ENCODE peak calls at places on chromosomes 16 and 17, in seven cellular contexts. R is transverse colon, Q is lower lobe of right lung, P is fibroblast of lung, V is psoas muscle, E is upper lobe of right lung, B is A549. G is an unnamed sample.

GRCh38 chr17:13869301-13869700 is 200.0 kb upstream of the COX10 start:
- DNase-seq in R (no peak), Q (no peak), P (peak; percentile 15), V (no peak), E (no peak), B (no peak), G (no peak)

GRCh38 chr16:67170168-67170947 is at the start of gene NOL3:
- DNase-seq in R (peak; percentile 88), Q (peak; percentile 88), P (peak; percentile 89), V (peak; percentile 95), E (peak; percentile 94), B (peak; percentile 89), G (peak; percentile 99)

GRCh38 chr17:78040561-78041400 is 82.3 kb downstream of the TNRC6C start:
- DNase-seq in R (peak; percentile 41), Q (peak; percentile 76), P (peak; percentile 65), V (peak; percentile 88), E (peak; percentile 85), B (peak; percentile 66), G (peak; percentile 89)

GRCh38 chr17:30954046-30954805 is 16.6 kb upstream of the RNF135 start:
- DNase-seq in R (no peak), Q (peak; percentile 67), P (no peak), V (peak; percentile 30), E (peak; percentile 59), B (no peak), G (peak; percentile 90)

GRCh38 chr17:77750427-77751043 is 208.0 kb upstream of the TNRC6C start:
- DNase-seq in R (no peak), Q (no peak), P (no peak), V (no peak), E (peak; percentile 16), B (no peak), G (no peak)

GRCh38 chr16:22813223-22813945 is 578 bp upstream of the HS3ST2 start:
- DNase-seq in R (peak; percentile 32), Q (peak; percentile 51), P (peak; percentile 2), V (peak; percentile 49), E (peak; percentile 67), B (no peak), G (peak; percentile 93)

GRCh38 chr17:40107266-40107980 is 7.0 kb upstream of the NR1D1 start:
- DNase-seq in R (no peak), Q (no peak), P (no peak), V (no peak), E (no peak), B (no peak), G (peak; percentile 14)

GRCh38 chr16:84138824-84139627 is 6.0 kb downstream of the HSDL1 start:
- DNase-seq in R (no peak), Q (peak; percentile 60), P (peak; percentile 54), V (peak; percentile 71), E (no peak), B (no peak), G (no peak)

GRCh38 chr16:77882359-77882758 is 94.0 kb downstream of the VAT1L start:
- DNase-seq in R (no peak), Q (no peak), P (no peak), V (no peak), E (no peak), B (no peak), G (no peak)

GRCh38 chr17:50660887-50661345 is 26.2 kb downstream of the ABCC3 start:
- DNase-seq in R (no peak), Q (no peak), P (no peak), V (no peak), E (no peak), B (no peak), G (no peak)

GRCh38 chr17:35052780-35053179 is 10.7 kb downstream of the RFFL start:
- DNase-seq in R (no peak), Q (no peak), P (no peak), V (no peak), E (no peak), B (no peak), G (no peak)

GRCh38 chr16:25372716-25373115 is 115.1 kb upstream of the ZKSCAN2 start:
- DNase-seq in R (no peak), Q (no peak), P (no peak), V (no peak), E (no peak), B (no peak), G (no peak)

GRCh38 chr16:21263640-21264211 is 14.4 kb downstream of the CRYM start:
- DNase-seq in R (peak; percentile 43), Q (no peak), P (peak; percentile 28), V (no peak), E (no peak), B (peak; percentile 30), G (peak; percentile 72)

GRCh38 chr17:43750154-43750553 is 8.4 kb downstream of the SOST start:
- DNase-seq in R (no peak), Q (no peak), P (no peak), V (no peak), E (no peak), B (no peak), G (no peak)

GRCh38 chr16:88803264-88803987 is at the start of gene CDT1:
- DNase-seq in R (peak; percentile 85), Q (peak; percentile 89), P (peak; percentile 79), V (peak; percentile 92), E (peak; percentile 93), B (peak; percentile 96), G (peak; percentile 100)

GRCh38 chr16:2422123-2422867 is 7.0 kb upstream of the CCNF start:
- DNase-seq in R (no peak), Q (no peak), P (no peak), V (no peak), E (peak; percentile 55), B (no peak), G (no peak)

GRCh38 chr16:75241412-75241811 is 10.0 kb downstream of the BCAR1 start:
- DNase-seq in R (no peak), Q (no peak), P (no peak), V (peak; percentile 50), E (no peak), B (no peak), G (no peak)

GRCh38 chr16:49464877-49465504 is 91.4 kb downstream of the C16orf78 start:
- DNase-seq in R (no peak), Q (peak; percentile 34), P (no peak), V (peak; percentile 45), E (no peak), B (no peak), G (no peak)

GRCh38 chr17:3759597-3760216 is 36.0 kb downstream of the HASPIN start:
- DNase-seq in R (no peak), Q (no peak), P (no peak), V (no peak), E (no peak), B (no peak), G (peak; percentile 71)

GRCh38 chr17:2302740-2303277 is 776 bp downstream of the SMG6 start:
- DNase-seq in R (no peak), Q (no peak), P (no peak), V (no peak), E (no peak), B (no peak), G (peak; percentile 91)

GRCh38 chr16:35732046-35732810 is 2272.8 kb downstream of the TP53TG3F start:
- DNase-seq in R (no peak), Q (no peak), P (no peak), V (no peak), E (no peak), B (no peak), G (no peak)

GRCh38 chr17:31274252-31274651 is 22.8 kb downstream of the OMG start:
- DNase-seq in R (no peak), Q (no peak), P (peak; percentile 90), V (no peak), E (no peak), B (no peak), G (peak; percentile 64)

GRCh38 chr17:38560503-38561318 is 45.0 kb downstream of the SRCIN1 start:
- DNase-seq in R (no peak), Q (no peak), P (peak; percentile 52), V (no peak), E (no peak), B (no peak), G (peak; percentile 96)

GRCh38 chr17:57315061-57315851 is 58.9 kb downstream of the MSI2 start:
- DNase-seq in R (no peak), Q (no peak), P (no peak), V (no peak), E (no peak), B (no peak), G (no peak)

DNA sequence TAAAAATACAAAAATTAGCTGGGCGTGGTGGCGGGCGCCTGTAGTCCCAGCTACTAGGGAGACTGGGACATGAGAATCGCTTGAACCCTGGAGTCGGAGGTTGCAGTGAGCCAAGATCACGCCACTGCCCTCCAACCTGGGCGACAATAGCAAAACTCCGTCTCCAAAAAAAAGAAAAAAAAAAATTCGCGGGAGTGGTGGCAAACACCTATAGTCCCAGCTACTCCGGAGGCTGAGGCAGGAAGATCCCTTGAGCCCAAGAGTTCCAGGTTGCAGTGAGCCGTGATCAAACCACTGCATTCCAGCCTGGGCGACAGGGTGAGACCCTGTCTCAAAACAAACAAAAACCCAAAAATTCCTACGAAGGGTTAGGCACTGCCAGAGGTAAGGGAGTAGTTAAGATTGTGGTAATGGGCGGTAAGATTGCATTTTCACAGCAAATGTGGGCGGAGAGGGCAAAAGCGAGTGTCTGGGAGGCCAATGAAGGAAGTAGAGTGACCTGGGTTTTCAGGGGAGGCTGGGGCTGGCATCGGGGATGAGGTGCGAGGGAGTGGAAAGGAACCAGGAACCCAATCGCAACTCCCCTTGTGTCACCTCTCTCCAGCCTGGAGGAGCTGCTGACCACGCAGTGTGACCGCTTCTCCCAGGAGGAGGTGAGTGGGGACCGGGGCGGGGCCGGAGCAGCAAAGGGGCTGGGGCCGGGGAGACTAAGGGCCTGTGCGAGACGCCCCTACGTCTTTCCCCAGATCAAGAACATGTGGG is 2.6 kb downstream of the MYL11 start:
- DNase-seq in R (no peak), Q (no peak), P (no peak), V (no peak), E (no peak), B (no peak), G (no peak)
- H3K4me1 ChIP-seq in R (peaks cover 15% of the 10 kb centered on the region), Q (peaks cover 22% of the 10 kb centered on the region), P (peaks cover 9% of the 10 kb centered on the region), V (peaks cover 42% of the 10 kb centered on the region), E (peaks cover 16% of the 10 kb centered on the region), B (peaks cover 12% of the 10 kb centered on the region), G (peaks cover 14% of the 10 kb centered on the region)

GRCh38 chr16:3702082-3702481 is 15.2 kb downstream of the TRAP1 start:
- DNase-seq in R (no peak), Q (no peak), P (no peak), V (peak; percentile 5), E (no peak), B (no peak), G (no peak)
- H3K4me1 ChIP-seq in R (no peaks in the 10 kb centered on the region), Q (no peaks in the 10 kb centered on the region), P (no peaks in the 10 kb centered on the region), V (peaks cover 7% of the 10 kb centered on the region), E (no peaks in the 10 kb centered on the region), B (peaks cover under 1% of the 10 kb centered on the region), G (no peaks in the 10 kb centered on the region)

DNA sequence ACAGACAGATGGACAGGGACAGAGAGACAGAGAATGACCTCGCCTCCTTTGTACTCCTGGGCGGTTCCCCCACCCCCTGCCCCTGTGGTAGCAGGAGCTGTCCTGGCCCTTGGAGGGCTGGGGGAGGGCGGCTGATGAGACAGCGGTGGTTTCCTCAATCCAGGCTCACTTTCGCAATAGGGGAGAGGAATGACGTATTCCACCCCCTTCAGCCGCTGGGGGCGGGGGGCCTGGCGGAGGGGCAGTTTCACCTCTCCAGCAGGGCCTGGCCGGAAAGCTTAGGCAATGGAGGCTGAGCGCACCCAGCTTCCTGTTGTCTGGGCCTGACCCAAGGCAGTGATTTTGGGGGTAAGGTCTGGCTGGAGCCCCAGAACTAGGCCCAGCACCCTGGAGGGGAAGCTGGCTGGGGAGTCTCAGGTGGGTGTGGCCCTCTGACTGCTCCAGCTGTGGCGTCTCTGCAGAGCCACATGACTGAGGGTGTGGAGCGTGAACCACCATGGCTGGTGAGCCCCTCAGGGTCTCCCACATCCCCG is 7.4 kb downstream of the FMNL1 start:
- DNase-seq in R (peak; percentile 87), Q (peak; percentile 93), P (peak; percentile 96), V (peak; percentile 95), E (peak; percentile 94), B (peak; percentile 99), G (peak; percentile 100)
- H3K4me1 ChIP-seq in R (peaks cover 28% of the 10 kb centered on the region), Q (peaks cover 70% of the 10 kb centered on the region), P (peaks cover 18% of the 10 kb centered on the region), V (peaks cover 15% of the 10 kb centered on the region), E (peaks cover 39% of the 10 kb centered on the region), B (peaks cover 84% of the 10 kb centered on the region), G (peaks cover 45% of the 10 kb centered on the region)

GRCh38 chr17:1072551-1072961 is 75.6 kb downstream of the TIMM22 start:
- DNase-seq in R (no peak), Q (peak; percentile 42), P (no peak), V (peak; percentile 34), E (no peak), B (no peak), G (no peak)
- H3K4me1 ChIP-seq in R (peaks cover 21% of the 10 kb centered on the region), Q (no peaks in the 10 kb centered on the region), P (no peaks in the 10 kb centered on the region), V (peaks cover 5% of the 10 kb centered on the region), E (no peaks in the 10 kb centered on the region), B (peaks cover 3% of the 10 kb centered on the region), G (no peaks in the 10 kb centered on the region)